ENCODE peak calls at places on chromosome 13, in five cellular contexts. V, M, B, F and L are unnamed samples.

GRCh38 chr13:25581351-25581750 is 209.6 kb downstream of the ATP8A2 start:
- DNase-seq in M (no peak), V (no peak), B (no peak), F (no peak), L (no peak)

GRCh38 chr13:98664047-98664446 is 87.1 kb upstream of the STK24 start:
- DNase-seq in V (no peak), M (peak; percentile 96), B (no peak), F (no peak), L (no peak)

GRCh38 chr13:100666124-100666523 is 8.5 kb downstream of the TMTC4 start:
- DNase-seq in V (no peak), M (no peak), B (no peak), F (no peak), L (no peak)

GRCh38 chr13:54033323-54033861 is 1004.8 kb downstream of the OLFM4 start:
- DNase-seq in B (no peak), V (no peak), F (no peak), M (no peak), L (no peak)

GRCh38 chr13:51636349-51636890 is 52.2 kb downstream of the WDFY2 start:
- DNase-seq in V (no peak), M (no peak), B (no peak), F (no peak), L (no peak)

GRCh38 chr13:95497307-95497943 is 55.1 kb upstream of the CLDN10 start:
- DNase-seq in V (no peak), B (peak; percentile 82), F (no peak), M (no peak), L (no peak)

GRCh38 chr13:110616103-110617101 is 1.1 kb downstream of the NAXD start:
- DNase-seq in M (peak; percentile 74), V (no peak), B (peak; percentile 38), F (no peak), L (no peak)

GRCh38 chr13:26425439-26426358 is 131.8 kb upstream of the WASF3 start:
- DNase-seq in M (no peak), B (no peak), F (no peak), V (no peak), L (peak; percentile 62)

GRCh38 chr13:49421391-49421790 is 22.5 kb downstream of the CAB39L start:
- DNase-seq in F (no peak), M (peak; percentile 3), B (no peak), V (peak; percentile 2), L (no peak)

GRCh38 chr13:36919206-36919832 is 719 bp downstream of the SMAD9 start:
- DNase-seq in V (no peak), M (peak; percentile 6), F (peak; percentile 71), B (peak; percentile 48), L (peak; percentile 67)

DNA sequence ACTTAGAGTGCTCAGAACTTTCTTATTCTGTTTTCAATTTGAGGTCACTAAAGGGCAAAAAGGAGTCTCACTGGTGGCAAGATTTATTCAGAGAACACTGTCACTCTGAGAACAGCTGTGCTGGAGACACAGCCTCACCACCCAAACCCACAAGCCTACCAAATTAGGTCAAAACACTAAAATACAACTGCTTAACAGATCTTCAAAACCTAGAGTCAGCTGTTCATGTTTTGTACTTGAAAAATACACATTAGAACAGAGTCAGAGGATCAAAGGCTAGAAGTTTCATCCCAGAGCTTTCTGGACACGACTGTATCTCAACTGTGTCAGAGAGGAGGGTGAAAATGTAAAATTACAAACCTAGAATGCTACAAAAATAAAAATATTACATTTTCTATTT is 89.3 kb downstream of the MIPEP start:
- DNase-seq in F (no peak), M (no peak), B (no peak), V (no peak), L (no peak)
- H3K4me3 ChIP-seq in F (no peak overlapping the region), M (no peak overlapping the region), B (no peak overlapping the region), V (no peak overlapping the region), L (no peak overlapping the region)

GRCh38 chr13:97276862-97277269 is 54.7 kb downstream of the MBNL2 start:
- DNase-seq in B (no peak), M (no peak), F (no peak), V (no peak), L (no peak)
- H3K4me1 ChIP-seq in B (peaks cover 86% of the 10 kb centered on the region), M (peaks cover 90% of the 10 kb centered on the region), F (peaks cover 19% of the 10 kb centered on the region), V (no peaks in the 10 kb centered on the region), L (peaks cover 83% of the 10 kb centered on the region)

DNA sequence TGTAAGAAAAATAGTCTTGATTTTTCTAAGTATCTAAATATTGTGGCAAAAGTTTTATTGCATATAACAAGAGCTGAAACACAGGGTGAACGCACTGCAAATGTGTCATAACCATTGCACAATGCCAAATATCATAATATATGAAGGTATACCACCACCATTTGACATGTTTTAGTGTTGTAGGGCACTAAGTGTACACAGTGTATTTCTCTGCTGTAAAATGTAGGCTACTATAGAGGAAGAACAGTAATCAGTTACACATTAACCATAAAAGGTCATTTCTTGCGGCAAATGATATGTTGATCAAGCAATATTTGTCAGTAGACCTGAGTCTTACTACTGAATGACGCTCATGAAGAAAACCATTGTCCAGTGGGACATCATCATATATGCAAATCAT is 18.3 kb upstream of the KLF5 start:
- DNase-seq in M (no peak), V (no peak), F (no peak), B (no peak), L (no peak)
- H3K4me3 ChIP-seq in M (no peak overlapping the region), V (no peak overlapping the region), F (no peak overlapping the region), B (no peak overlapping the region), L (no peak overlapping the region)

GRCh38 chr13:33153421-33154381 is 131.9 kb downstream of the STARD13 start:
- DNase-seq in V (no peak), B (peak; percentile 60), M (no peak), F (peak; percentile 48), L (no peak)
- H3K4me1 ChIP-seq in V (no peaks in the 10 kb centered on the region), B (peaks cover 15% of the 10 kb centered on the region), M (no peaks in the 10 kb centered on the region), F (peaks cover 7% of the 10 kb centered on the region), L (peaks cover 4% of the 10 kb centered on the region)

GRCh38 chr13:73364706-73365105 is 305.9 kb downstream of the KLF5 start:
- DNase-seq in B (no peak), V (no peak), F (no peak), M (no peak), L (no peak)
- H3K4me3 ChIP-seq in B (no peak overlapping the region), V (no peak overlapping the region), F (no peak overlapping the region), M (no peak overlapping the region), L (no peak overlapping the region)

DNA sequence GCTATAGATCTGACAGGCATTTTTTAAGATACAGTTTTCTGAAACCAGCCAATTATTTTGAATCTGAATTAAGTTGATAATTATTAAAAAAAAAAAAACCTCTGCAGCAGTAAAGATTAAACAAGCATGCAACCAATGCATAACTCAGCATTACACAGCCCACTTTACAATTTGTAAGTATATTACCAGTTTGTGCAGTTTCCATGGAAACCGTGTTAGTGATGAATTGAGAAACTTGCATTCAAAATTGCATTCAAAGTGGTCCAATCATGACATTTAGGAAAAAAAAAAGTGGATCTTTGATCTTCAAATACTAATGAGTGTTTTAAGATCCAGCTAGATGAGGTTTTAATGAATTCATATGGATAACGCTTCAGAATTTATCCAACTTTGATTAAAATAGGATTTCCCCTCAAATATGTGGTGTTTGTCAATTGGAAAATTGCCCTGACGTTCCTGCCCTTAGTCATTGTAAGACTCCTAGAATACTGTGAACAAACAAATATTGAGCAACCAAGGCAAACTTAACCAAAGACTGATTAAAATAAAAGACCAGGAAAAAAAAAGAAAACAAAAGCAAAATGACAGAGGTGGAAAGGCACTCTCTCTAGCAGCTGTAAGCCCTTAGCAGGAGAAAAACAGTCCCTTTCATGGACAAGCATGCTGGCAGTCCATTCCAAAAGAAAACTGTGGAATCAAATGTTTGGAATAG is 314.9 kb upstream of the MAB21L1 start:
- DNase-seq in B (no peak), V (no peak), F (no peak), M (no peak), L (no peak)
- H3K4me1 ChIP-seq in B (peaks cover 4% of the 10 kb centered on the region), V (no peaks in the 10 kb centered on the region), F (no peaks in the 10 kb centered on the region), M (no peaks in the 10 kb centered on the region), L (no peaks in the 10 kb centered on the region)

GRCh38 chr13:90793261-90793785 is 554.2 kb upstream of the MIR17HG start:
- DNase-seq in F (no peak), V (no peak), B (no peak), M (no peak), L (no peak)

GRCh38 chr13:90792335-90792734 is 555.2 kb upstream of the MIR17HG start:
- DNase-seq in B (no peak), F (no peak), M (peak; percentile 46), V (no peak), L (no peak)

GRCh38 chr13:90800082-90800746 is 547.3 kb upstream of the MIR17HG start:
- DNase-seq in M (no peak), V (no peak), F (peak; percentile 88), B (peak; percentile 83), L (peak; percentile 61)

GRCh38 chr13:90801621-90802020 is 545.9 kb upstream of the MIR17HG start:
- DNase-seq in M (no peak), V (no peak), B (no peak), F (no peak), L (no peak)

GRCh38 chr13:90797335-90797734 is 550.2 kb upstream of the MIR17HG start:
- DNase-seq in V (no peak), F (no peak), B (no peak), M (no peak), L (no peak)
- H3K4me3 ChIP-seq in V (no peak overlapping the region), F (no peak overlapping the region), B (no peak overlapping the region), M (no peak overlapping the region), L (no peak overlapping the region)

DNA sequence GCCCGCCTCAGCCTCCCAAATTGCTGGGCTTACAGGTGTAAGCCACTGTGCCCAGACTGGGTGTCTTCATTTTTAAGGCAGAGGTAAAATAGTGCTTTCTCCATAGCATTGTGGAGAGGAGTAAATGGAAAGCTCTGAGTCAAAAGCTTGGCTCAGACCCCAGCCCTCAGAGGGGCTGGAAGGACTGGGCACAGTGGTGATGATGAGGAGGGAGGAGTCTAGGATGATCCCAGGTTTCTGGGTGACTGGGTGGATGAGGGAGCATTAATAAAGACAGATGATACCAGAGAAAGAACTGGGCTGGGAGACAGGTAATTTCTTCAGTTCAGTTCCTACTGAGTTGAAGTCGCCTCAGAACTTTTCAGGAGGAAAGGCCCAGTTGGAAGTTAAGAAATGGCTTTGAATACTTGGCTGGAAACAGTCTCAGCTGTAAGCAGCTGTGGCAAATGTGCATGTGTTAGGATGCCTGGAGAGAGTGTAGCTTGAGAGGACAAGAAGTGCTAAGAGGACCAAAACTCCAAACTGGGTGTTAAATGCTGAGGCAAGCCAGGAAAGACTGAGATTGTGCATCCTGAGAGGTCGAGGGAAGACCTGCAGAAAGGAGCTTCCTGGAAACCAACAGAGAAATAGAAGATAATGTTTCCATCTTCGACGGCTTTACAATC is 37.1 kb upstream of the MEDAG start:
- DNase-seq in B (no peak), M (no peak), F (no peak), V (no peak), L (no peak)
- H3K4me1 ChIP-seq in B (peaks cover 38% of the 10 kb centered on the region), M (peaks cover 47% of the 10 kb centered on the region), F (peaks cover 5% of the 10 kb centered on the region), V (no peaks in the 10 kb centered on the region), L (peaks cover 34% of the 10 kb centered on the region)

GRCh38 chr13:33479066-33479465 is 193.5 kb upstream of the STARD13 start:
- DNase-seq in V (no peak), F (no peak), B (no peak), M (no peak), L (no peak)
- H3K4me3 ChIP-seq in V (no peak overlapping the region), F (no peak overlapping the region), B (no peak overlapping the region), M (no peak overlapping the region), L (no peak overlapping the region)

DNA sequence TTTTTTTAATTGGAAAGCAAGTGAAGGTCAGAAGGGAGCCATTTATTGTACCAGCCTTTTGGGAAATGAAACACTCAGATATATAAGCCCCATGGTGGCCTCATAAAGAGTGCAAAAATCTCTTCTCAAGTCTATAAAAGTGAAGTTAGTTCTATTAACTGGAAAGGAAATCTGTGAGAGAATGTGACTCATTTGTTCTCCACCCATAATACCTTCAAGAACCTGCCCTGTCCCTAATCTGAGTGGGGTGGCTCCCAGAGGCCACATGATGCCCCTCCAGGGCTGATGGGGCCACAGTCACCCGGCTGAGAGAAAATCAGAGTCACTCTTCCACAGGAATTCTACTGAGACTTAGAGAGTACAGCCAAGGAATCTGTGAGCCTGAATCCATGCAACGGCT is 65.8 kb upstream of the SERP2 start:
- DNase-seq in B (no peak), M (no peak), F (no peak), V (no peak), L (no peak)
- H3K4me1 ChIP-seq in B (peaks cover 55% of the 10 kb centered on the region), M (peaks cover 63% of the 10 kb centered on the region), F (peaks cover 4% of the 10 kb centered on the region), V (no peaks in the 10 kb centered on the region), L (peaks cover 19% of the 10 kb centered on the region)